ENCODE peak calls at places on chromosomes 5 and 9, in six cellular contexts. One of them, this sample, is unnamed.

GRCh38 chr9:78294290-78295176 is 2.4 kb upstream of the PSAT1 start:
- DNase-seq in H7: no peak
- DNase-seq in aorta: no peak
- DNase-seq in GM23248: no peak
- DNase-seq in HepG2: no peak
- DNase-seq in adrenal gland: no peak
- DNase-seq in this sample: no peak

GRCh38 chr9:108813951-108814601 is 41.7 kb downstream of the ACTL7B start:
- DNase-seq in H7: peak
- DNase-seq in HepG2: peak
- DNase-seq in aorta: no peak
- DNase-seq in GM23248: peak
- DNase-seq in adrenal gland: peak
- DNase-seq in this sample: peak

GRCh38 chr9:89319015-89319905 is 960 bp downstream of the SECISBP2 start:
- DNase-seq in aorta: no peak
- DNase-seq in adrenal gland: no peak
- DNase-seq in GM23248: peak
- DNase-seq in HepG2: no peak
- DNase-seq in H7: no peak
- DNase-seq in this sample: no peak

GRCh38 chr9:95045751-95046150 is 271.8 kb downstream of the FANCC start:
- DNase-seq in HepG2: no peak
- DNase-seq in H7: peak
- DNase-seq in GM23248: no peak
- DNase-seq in adrenal gland: no peak
- DNase-seq in aorta: no peak
- DNase-seq in this sample: no peak

GRCh38 chr9:86639899-86640379 is 285.7 kb upstream of the TUT7 start:
- DNase-seq in HepG2: no peak
- DNase-seq in H7: no peak
- DNase-seq in aorta: no peak
- DNase-seq in GM23248: peak
- DNase-seq in adrenal gland: no peak
- DNase-seq in this sample: no peak

GRCh38 chr9:21316032-21316842 is 11.1 kb upstream of the IFNA5 start:
- DNase-seq in H7: no peak
- DNase-seq in aorta: no peak
- DNase-seq in adrenal gland: no peak
- DNase-seq in GM23248: peak
- DNase-seq in HepG2: no peak
- DNase-seq in this sample: no peak

GRCh38 chr5:103207653-103208052 is 50.9 kb upstream of the MACIR start:
- DNase-seq in H7: no peak
- DNase-seq in adrenal gland: no peak
- DNase-seq in HepG2: no peak
- DNase-seq in GM23248: peak
- DNase-seq in aorta: no peak
- DNase-seq in this sample: peak

GRCh38 chr9:113654605-113655193 is 191.2 kb downstream of the RGS3 start:
- DNase-seq in GM23248: peak
- DNase-seq in aorta: peak
- DNase-seq in HepG2: no peak
- DNase-seq in adrenal gland: peak
- DNase-seq in H7: no peak
- DNase-seq in this sample: peak

GRCh38 chr5:176651472-176651980 is 4.2 kb downstream of the TSPAN17 start:
- DNase-seq in aorta: no peak
- DNase-seq in adrenal gland: peak
- DNase-seq in HepG2: no peak
- DNase-seq in H7: peak
- DNase-seq in GM23248: no peak
- DNase-seq in this sample: no peak

GRCh38 chr5:167861134-167861930 is 430.1 kb upstream of the WWC1 start:
- DNase-seq in HepG2: no peak
- DNase-seq in GM23248: peak
- DNase-seq in H7: peak
- DNase-seq in adrenal gland: no peak
- DNase-seq in aorta: no peak
- DNase-seq in this sample: no peak

GRCh38 chr9:15268317-15268716 is 38.7 kb downstream of the TTC39B start:
- DNase-seq in GM23248: no peak
- DNase-seq in HepG2: no peak
- DNase-seq in H7: no peak
- DNase-seq in adrenal gland: no peak
- DNase-seq in aorta: no peak
- DNase-seq in this sample: no peak

GRCh38 chr5:43104102-43104501 is 16.6 kb upstream of the ZNF131 start:
- DNase-seq in GM23248: no peak
- DNase-seq in aorta: no peak
- DNase-seq in adrenal gland: no peak
- DNase-seq in H7: no peak
- DNase-seq in HepG2: no peak
- DNase-seq in this sample: no peak

GRCh38 chr5:43106290-43106638 is 14.4 kb upstream of the ZNF131 start:
- DNase-seq in aorta: no peak
- DNase-seq in GM23248: no peak
- DNase-seq in HepG2: no peak
- DNase-seq in adrenal gland: no peak
- DNase-seq in H7: no peak
- DNase-seq in this sample: no peak

GRCh38 chr5:43110606-43111170 is 10.0 kb upstream of the ZNF131 start:
- DNase-seq in H7: peak
- DNase-seq in GM23248: no peak
- DNase-seq in HepG2: peak
- DNase-seq in adrenal gland: no peak
- DNase-seq in aorta: no peak
- DNase-seq in this sample: no peak

GRCh38 chr5:43101491-43101890 is 19.2 kb upstream of the ZNF131 start:
- DNase-seq in adrenal gland: no peak
- DNase-seq in aorta: no peak
- DNase-seq in HepG2: no peak
- DNase-seq in H7: no peak
- DNase-seq in GM23248: no peak
- DNase-seq in this sample: no peak

DNA sequence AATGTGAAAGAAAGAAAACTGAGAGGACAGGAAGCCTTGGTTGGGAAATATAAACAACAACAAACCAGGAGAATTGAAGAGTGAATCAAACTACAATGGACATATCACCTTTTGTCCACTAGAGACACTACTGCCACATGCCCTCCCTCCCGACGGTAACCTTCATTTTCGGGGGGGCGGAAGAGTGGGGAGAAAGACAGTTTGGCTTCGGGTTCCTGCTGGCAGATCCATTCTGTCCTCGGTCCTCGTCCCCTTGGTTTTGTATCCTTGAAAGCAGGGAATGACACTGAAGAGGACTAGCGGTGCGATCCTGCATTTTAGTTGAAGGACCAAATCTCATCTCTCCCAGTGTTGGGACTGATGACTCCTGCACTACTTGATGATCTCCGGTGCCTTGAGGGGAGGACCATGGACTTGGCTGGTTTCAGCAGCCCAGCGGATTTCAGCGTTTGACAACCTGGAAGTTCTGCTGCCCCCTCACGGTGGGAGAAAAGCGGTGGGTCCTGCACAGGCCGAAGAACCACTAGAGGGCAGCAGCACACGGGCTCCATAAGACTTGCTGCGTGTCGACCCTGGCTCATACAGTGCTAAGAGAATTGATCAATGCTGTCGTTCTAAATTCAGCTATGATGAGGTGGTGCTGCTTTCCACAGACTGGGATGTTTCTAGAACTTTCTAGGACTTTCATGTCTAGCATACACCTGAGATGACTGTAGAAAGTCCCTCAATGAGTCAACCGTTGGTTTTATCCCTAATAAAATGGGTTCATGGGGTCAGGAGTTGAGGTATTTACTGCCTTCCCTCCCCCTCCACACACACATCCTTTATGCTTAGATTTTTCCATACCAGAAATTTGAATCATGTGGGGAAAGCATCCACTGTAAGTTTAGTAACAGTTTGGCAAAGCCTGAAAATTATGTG is 15.1 kb upstream of the ZNF131 start:
- DNase-seq in H7: peak
- DNase-seq in GM23248: peak
- DNase-seq in HepG2: peak
- DNase-seq in aorta: peak
- DNase-seq in adrenal gland: peak
- DNase-seq in this sample: peak
- H3K4me3 ChIP-seq in H7: no peak
- H3K4me3 ChIP-seq in GM23248: peak
- H3K4me3 ChIP-seq in HepG2: peak
- H3K4me3 ChIP-seq in aorta: no peak
- H3K4me3 ChIP-seq in adrenal gland: no peak
- H3K4me3 ChIP-seq in this sample: no peak

GRCh38 chr5:64690417-64691151 is at the start of gene SHISAL2B:
- DNase-seq in H7: peak
- DNase-seq in GM23248: peak
- DNase-seq in aorta: peak
- DNase-seq in adrenal gland: no peak
- DNase-seq in HepG2: no peak
- DNase-seq in this sample: peak
- H3K4me3 ChIP-seq in H7: peak
- H3K4me3 ChIP-seq in GM23248: peak
- H3K4me3 ChIP-seq in aorta: no peak
- H3K4me3 ChIP-seq in adrenal gland: no peak
- H3K4me3 ChIP-seq in HepG2: peak
- H3K4me3 ChIP-seq in this sample: peak

GRCh38 chr9:128409998-128410397 is 10.7 kb upstream of the CERCAM start:
- DNase-seq in adrenal gland: no peak
- DNase-seq in HepG2: peak
- DNase-seq in aorta: no peak
- DNase-seq in H7: peak
- DNase-seq in GM23248: peak
- DNase-seq in this sample: no peak

GRCh38 chr9:128409450-128409849 is 11.2 kb upstream of the CERCAM start:
- DNase-seq in H7: peak
- DNase-seq in aorta: no peak
- DNase-seq in HepG2: no peak
- DNase-seq in GM23248: no peak
- DNase-seq in adrenal gland: no peak
- DNase-seq in this sample: no peak

GRCh38 chr9:128408963-128409431 is 11.7 kb upstream of the CERCAM start:
- DNase-seq in aorta: no peak
- DNase-seq in H7: peak
- DNase-seq in GM23248: no peak
- DNase-seq in HepG2: no peak
- DNase-seq in adrenal gland: no peak
- DNase-seq in this sample: no peak

GRCh38 chr9:128412120-128412790 is 8.4 kb upstream of the CERCAM start:
- DNase-seq in adrenal gland: peak
- DNase-seq in H7: peak
- DNase-seq in aorta: peak
- DNase-seq in HepG2: peak
- DNase-seq in GM23248: peak
- DNase-seq in this sample: peak

DNA sequence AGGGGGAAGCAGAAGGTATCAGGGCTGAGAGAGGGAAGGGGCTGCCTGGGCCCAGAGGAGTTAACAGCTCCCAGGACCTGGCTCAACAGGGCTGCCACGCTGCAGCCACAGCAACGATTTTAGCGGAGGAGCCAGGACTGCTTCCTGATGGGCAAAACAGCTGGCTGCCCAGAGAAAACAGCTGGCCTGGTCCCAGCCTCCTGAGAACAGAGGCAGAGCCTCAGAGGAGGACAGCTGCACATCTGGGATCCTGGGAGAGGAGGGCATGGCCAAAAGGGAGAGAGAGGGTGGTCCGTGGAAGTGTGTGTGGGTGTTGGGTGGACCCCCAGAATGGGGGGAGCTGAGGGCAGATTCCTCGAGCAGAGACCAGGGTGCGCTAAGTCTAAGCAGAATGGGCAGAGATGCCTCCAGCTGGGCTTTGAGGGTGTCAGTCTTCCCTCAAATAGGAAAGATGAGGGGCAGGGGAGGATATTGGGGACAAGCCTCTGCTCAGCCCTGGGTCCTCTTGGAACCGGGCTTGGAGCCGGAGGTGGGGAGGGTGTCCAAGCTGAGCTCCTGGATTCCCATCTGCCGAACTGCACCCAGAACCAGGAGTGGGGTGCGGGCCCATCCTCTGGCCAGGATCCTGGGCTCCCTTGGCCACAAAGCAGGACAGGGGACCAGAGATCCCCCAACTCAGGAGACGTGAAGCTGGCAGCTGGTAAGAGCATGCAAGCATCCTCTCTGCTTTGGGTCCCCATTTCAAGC is 9.1 kb upstream of the CERCAM start:
- DNase-seq in GM23248: peak
- DNase-seq in adrenal gland: no peak
- DNase-seq in H7: no peak
- DNase-seq in HepG2: no peak
- DNase-seq in aorta: no peak
- DNase-seq in this sample: no peak
- H3K4me3 ChIP-seq in GM23248: no peak
- H3K4me3 ChIP-seq in adrenal gland: no peak
- H3K4me3 ChIP-seq in H7: no peak
- H3K4me3 ChIP-seq in HepG2: no peak
- H3K4me3 ChIP-seq in aorta: no peak
- H3K4me3 ChIP-seq in this sample: no peak

GRCh38 chr5:113067635-113068344 is 91.2 kb downstream of the DCP2 start:
- DNase-seq in GM23248: no peak
- DNase-seq in HepG2: no peak
- DNase-seq in H7: no peak
- DNase-seq in aorta: no peak
- DNase-seq in adrenal gland: no peak
- DNase-seq in this sample: no peak

GRCh38 chr5:113075019-113075418 is 98.4 kb downstream of the DCP2 start:
- DNase-seq in aorta: no peak
- DNase-seq in H7: no peak
- DNase-seq in GM23248: no peak
- DNase-seq in HepG2: no peak
- DNase-seq in adrenal gland: no peak
- DNase-seq in this sample: no peak

GRCh38 chr5:113071401-113071800 is 94.8 kb downstream of the DCP2 start:
- DNase-seq in aorta: no peak
- DNase-seq in H7: no peak
- DNase-seq in HepG2: no peak
- DNase-seq in GM23248: no peak
- DNase-seq in adrenal gland: no peak
- DNase-seq in this sample: no peak

GRCh38 chr5:113068559-113068958 is 92.0 kb downstream of the DCP2 start:
- DNase-seq in HepG2: no peak
- DNase-seq in adrenal gland: no peak
- DNase-seq in aorta: no peak
- DNase-seq in GM23248: no peak
- DNase-seq in H7: no peak
- DNase-seq in this sample: no peak

DNA sequence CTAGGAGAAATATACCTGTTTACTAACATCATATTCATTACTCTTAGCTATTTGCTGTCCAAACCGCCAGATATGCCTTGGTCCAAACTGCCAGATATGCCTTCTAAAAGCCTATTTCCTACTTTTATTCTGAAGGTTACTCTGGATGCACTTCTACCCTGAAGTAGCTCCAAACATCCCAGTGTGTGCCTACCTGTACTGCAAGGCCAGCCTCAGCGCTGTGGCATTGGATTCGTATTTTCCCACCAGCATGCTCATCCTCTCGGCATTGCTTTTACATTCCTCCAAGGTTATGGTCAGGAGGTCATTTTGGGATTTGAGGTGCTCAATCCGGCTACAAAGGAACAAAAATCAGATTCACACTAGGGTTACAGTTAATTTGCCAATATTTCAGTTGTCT is 94.3 kb downstream of the DCP2 start:
- DNase-seq in GM23248: no peak
- DNase-seq in HepG2: no peak
- DNase-seq in H7: peak
- DNase-seq in adrenal gland: no peak
- DNase-seq in aorta: no peak
- DNase-seq in this sample: no peak
- H3K4me3 ChIP-seq in GM23248: no peak
- H3K4me3 ChIP-seq in HepG2: no peak
- H3K4me3 ChIP-seq in H7: no peak
- H3K4me3 ChIP-seq in adrenal gland: no peak
- H3K4me3 ChIP-seq in aorta: no peak
- H3K4me3 ChIP-seq in this sample: no peak